ENCODE peak calls at places on chromosomes 3 and 15, in four cellular contexts. W is H9, V is adrenal gland, J is body of pancreas. R is an unnamed sample.

GRCh38 chr15:77064539-77065308 is 6.2 kb downstream of the TSPAN3 start:
- DNase-seq in W (no peak), J (no peak), V (no peak), R (no peak)

GRCh38 chr3:40055956-40056355 is 246.5 kb downstream of the MYRIP start:
- DNase-seq in V (no peak), W (no peak), J (no peak), R (no peak)

GRCh38 chr3:148459931-148460513 is 237.7 kb upstream of the AGTR1 start:
- DNase-seq in W (no peak), V (no peak), J (no peak), R (no peak)

GRCh38 chr3:52820741-52821140 is 9.7 kb downstream of the ITIH4 start:
- DNase-seq in J (peak; percentile 23), W (peak; percentile 78), V (no peak), R (no peak)

GRCh38 chr3:129626744-129627349 is 20.4 kb upstream of the PLXND1 start:
- DNase-seq in J (peak; percentile 97), W (peak; percentile 96), V (peak; percentile 86), R (peak; percentile 28)

GRCh38 chr3:67655364-67656121 is 1.1 kb upstream of the SUCLG2 start:
- DNase-seq in W (no peak), J (peak; percentile 30), V (peak; percentile 46), R (peak; percentile 59)

GRCh38 chr3:49120096-49120437 is 556 bp downstream of the USP19 start:
- DNase-seq in W (no peak), J (no peak), V (no peak), R (peak; percentile 21)

GRCh38 chr3:124363451-124363850 is 366.8 kb upstream of the UMPS start:
- DNase-seq in J (no peak), W (no peak), V (peak; percentile 50), R (no peak)

GRCh38 chr15:60814062-60814461 is 335.1 kb upstream of the ICE2 start:
- DNase-seq in V (no peak), J (no peak), W (no peak), R (no peak)

GRCh38 chr3:124142389-124142970 is 150.6 kb upstream of the ROPN1 start:
- DNase-seq in W (no peak), J (no peak), V (no peak), R (no peak)

GRCh38 chr3:39405687-39406367 is 693 bp upstream of the RPSA start:
- DNase-seq in V (no peak), J (no peak), W (no peak), R (no peak)

GRCh38 chr15:59825926-59826325 is 136.8 kb upstream of the BNIP2 start:
- DNase-seq in V (no peak), W (no peak), J (no peak), R (no peak)

GRCh38 chr3:53097887-53098286 is 32.3 kb downstream of the RFT1 start:
- DNase-seq in J (no peak), V (no peak), W (no peak), R (no peak)

GRCh38 chr3:133570139-133570936 is 3.1 kb upstream of the CDV3 start:
- DNase-seq in J (peak; percentile 34), W (no peak), V (no peak), R (no peak)

DNA sequence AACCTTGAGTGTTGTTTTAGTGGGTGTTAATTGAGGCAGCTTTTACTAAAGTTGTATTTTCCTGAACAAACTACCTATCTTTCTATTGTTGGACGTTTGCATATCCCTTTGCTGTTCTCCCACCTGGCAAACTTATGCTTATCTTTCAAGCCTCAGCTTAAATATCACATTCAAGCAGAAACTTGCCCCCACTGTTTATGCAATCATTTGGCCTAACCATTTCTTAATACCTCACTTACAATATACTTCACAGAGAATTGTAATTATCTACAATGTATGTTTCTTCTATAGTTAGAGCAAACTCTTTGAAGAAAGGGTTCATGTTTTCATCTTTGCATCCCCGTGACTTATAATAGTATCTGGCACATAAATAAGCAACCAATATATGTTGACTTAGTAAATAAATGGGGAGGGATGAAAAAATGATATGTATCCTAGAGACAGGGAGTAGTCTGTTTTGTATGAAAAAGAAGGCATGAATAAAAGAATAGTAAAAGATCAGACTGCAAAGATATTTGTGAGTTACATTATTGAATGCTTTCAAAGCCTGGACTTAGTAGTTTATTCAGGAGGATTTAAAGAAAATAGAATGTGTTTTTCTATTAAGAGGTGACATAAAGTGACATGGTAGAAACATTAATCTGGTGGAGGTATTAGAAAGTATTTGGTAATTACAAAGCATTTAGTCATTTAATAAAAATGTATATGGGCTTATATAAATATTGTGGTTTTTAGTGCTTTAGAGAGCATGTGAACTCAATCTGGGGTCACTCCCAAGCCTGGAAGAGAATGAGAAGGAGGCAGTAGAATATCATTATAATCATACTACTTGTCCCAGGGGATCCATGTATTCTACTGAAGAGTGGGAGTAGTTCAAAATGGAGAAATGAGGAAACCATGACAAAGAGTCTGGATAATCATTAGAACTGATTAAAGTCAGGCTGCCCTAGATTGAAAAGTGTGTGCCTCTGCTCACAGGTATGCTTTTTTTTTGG is 60.0 kb upstream of the DCBLD2 start:
- DNase-seq in V (no peak), W (no peak), J (no peak), R (no peak)
- H3K27ac ChIP-seq in V (no peak overlapping the region), W (no peak overlapping the region), J (no peak overlapping the region), R (no peak overlapping the region)

GRCh38 chr3:35663471-35663870 is 24.1 kb downstream of the ARPP21 start:
- DNase-seq in J (no peak), W (no peak), V (no peak), R (no peak)
- H3K27ac ChIP-seq in J (no peak overlapping the region), W (no peak overlapping the region), V (no peak overlapping the region), R (no peak overlapping the region)

GRCh38 chr15:101127503-101128076 is 124.3 kb downstream of the CHSY1 start:
- DNase-seq in W (no peak), V (peak; percentile 83), J (peak; percentile 37), R (no peak)

GRCh38 chr15:101126618-101127502 is 125.0 kb downstream of the CHSY1 start:
- DNase-seq in J (no peak), V (no peak), W (no peak), R (no peak)

GRCh38 chr15:101129851-101130250 is 122.0 kb downstream of the CHSY1 start:
- DNase-seq in J (no peak), W (no peak), V (no peak), R (no peak)

GRCh38 chr15:101128696-101129095 is 123.2 kb downstream of the CHSY1 start:
- DNase-seq in J (no peak), W (no peak), V (no peak), R (no peak)

DNA sequence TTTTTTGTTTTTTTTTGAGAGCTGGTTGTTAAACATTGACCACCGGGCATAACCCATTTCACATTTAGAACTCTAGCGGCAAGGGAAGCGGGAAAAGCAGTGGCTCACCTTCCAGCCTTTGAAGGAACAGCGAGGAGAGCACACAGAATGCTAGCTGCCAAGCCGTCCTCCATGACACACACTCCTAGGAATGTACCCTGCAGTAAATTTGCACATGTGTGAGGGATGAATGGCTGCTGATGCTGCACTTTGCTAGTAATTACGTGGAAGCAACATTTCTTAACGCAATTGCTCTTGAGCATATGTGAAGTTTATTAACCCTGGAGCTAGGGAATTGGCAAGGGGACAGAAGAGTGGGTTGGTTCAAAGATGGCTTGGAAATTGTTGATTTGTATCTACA is 123.7 kb downstream of the CHSY1 start:
- DNase-seq in W (no peak), V (no peak), J (no peak), R (no peak)
- H3K27ac ChIP-seq in W (no peak overlapping the region), V (peak overlapping the region; percentile 71), J (peak overlapping the region; percentile 53), R (no peak overlapping the region)

GRCh38 chr3:13004376-13004775 is 68.9 kb downstream of the IQSEC1 start:
- DNase-seq in V (no peak), J (no peak), W (no peak), R (no peak)

GRCh38 chr3:13007251-13007941 is 65.8 kb downstream of the IQSEC1 start:
- DNase-seq in J (no peak), V (no peak), W (no peak), R (no peak)

GRCh38 chr3:13002398-13003124 is 70.7 kb downstream of the IQSEC1 start:
- DNase-seq in J (no peak), V (no peak), W (no peak), R (no peak)

GRCh38 chr3:13006216-13006990 is 66.8 kb downstream of the IQSEC1 start:
- DNase-seq in J (no peak), W (no peak), V (no peak), R (no peak)

DNA sequence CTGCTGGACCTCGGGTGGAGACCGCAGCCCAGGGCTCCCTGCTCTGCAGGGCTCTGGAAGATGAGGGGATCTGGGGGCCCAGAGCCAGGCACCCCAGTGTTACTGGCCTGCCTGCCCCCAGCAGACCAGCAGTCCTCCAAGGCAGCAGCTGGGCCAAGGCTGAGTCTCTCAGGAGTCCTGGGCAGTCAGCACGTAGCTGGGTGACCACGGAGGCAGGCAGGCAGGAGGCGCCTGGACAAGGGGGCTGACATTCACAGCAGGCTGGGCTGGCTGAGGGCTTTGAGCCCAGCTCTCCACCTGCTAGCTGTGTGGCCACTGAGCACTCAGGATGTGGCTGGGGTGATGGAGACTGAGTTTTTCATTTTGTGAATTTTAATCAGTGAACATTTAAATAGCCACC is 67.9 kb downstream of the IQSEC1 start:
- DNase-seq in J (no peak), W (no peak), V (no peak), R (no peak)
- H3K27ac ChIP-seq in J (no peak overlapping the region), W (no peak overlapping the region), V (peak overlapping the region; percentile 24), R (no peak overlapping the region)

R was measured in naive thymus-derived CD4-positive, alpha-beta T cell.